ENCODE peak calls at places on chromosomes 5 and 9, in six cellular contexts. E, P, D, G, S and O are unnamed samples.

GRCh38 chr5:82092-82491 is 9.9 kb upstream of the PLEKHG4B start:
- DNase-seq in D (no peak), G (no peak), S (no peak), P (peak; percentile 26), E (no peak), O (no peak)

GRCh38 chr9:128105538-128106175 is 21.9 kb downstream of the PTGES2 start:
- DNase-seq in D (no peak), S (no peak), E (no peak), P (no peak), G (no peak), O (no peak)

GRCh38 chr5:151157426-151158286 is at the start of gene ANXA6:
- DNase-seq in E (peak; percentile 82), S (peak; percentile 46), P (peak; percentile 91), G (peak; percentile 61), D (peak; percentile 82), O (peak; percentile 42)

GRCh38 chr9:113160571-113160970 is 9.8 kb downstream of the SLC31A2 start:
- DNase-seq in E (no peak), S (no peak), P (no peak), D (no peak), G (no peak), O (no peak)

GRCh38 chr9:113882636-113883164 is 6.6 kb downstream of the ZNF618 start:
- DNase-seq in P (no peak), E (no peak), G (no peak), S (no peak), D (no peak), O (no peak)

GRCh38 chr9:104329245-104329644 is 174.8 kb upstream of the OR13F1 start:
- DNase-seq in S (no peak), G (no peak), D (no peak), E (no peak), P (no peak), O (no peak)

GRCh38 chr5:102762095-102762534 is 7.0 kb downstream of the PAM start:
- DNase-seq in G (no peak), D (no peak), E (no peak), S (no peak), P (no peak), O (no peak)

GRCh38 chr5:150152636-150153462 is 2.8 kb downstream of the PDGFRB start:
- DNase-seq in D (no peak), P (no peak), E (no peak), G (no peak), S (no peak), O (no peak)

GRCh38 chr5:102638316-102638715 is 116.8 kb upstream of the PAM start:
- DNase-seq in S (no peak), E (no peak), P (no peak), G (no peak), D (no peak), O (no peak)

GRCh38 chr5:1445895-1446601 is 808 bp upstream of the SLC6A3 start:
- DNase-seq in E (no peak), S (no peak), G (no peak), P (no peak), D (no peak), O (no peak)

GRCh38 chr9:135501261-135502167 is 1.0 kb downstream of the MRPS2 start:
- DNase-seq in G (no peak), D (no peak), E (no peak), P (no peak), S (no peak), O (no peak)